ENCODE peak calls at places on chromosomes 5 and 9, in nine cellular contexts. W is non-pigmented ciliary epithelial cell; K is HEK293T; J is colonic mucosa; P is foreskin fibroblast; Q is CD8-positive, alpha-beta T cell; V is T1000; H is dermis blood vessel endothelial cell; Z is stimulated activated CD8-positive, alpha-beta memory T cell treated with anti-CD3 and anti-CD28 coated beads, Interleukin-15, amount 100 ng/mL, for 1 hour. B is an unnamed sample.

GRCh38 chr9:4238522-4238921 is 61.3 kb downstream of the GLIS3 start:
- DNase-seq in J (no peak), V (no peak), H (peak; percentile 30), Z (no peak), P (peak; percentile 80), K (no peak), Q (no peak), W (no peak), B (no peak)

GRCh38 chr9:75027187-75028107 is 646 bp downstream of the CARNMT1 start:
- DNase-seq in P (peak; percentile 37), W (no peak), Z (peak; percentile 24), J (peak; percentile 74), K (peak; percentile 40), H (peak; percentile 54), V (no peak), Q (peak; percentile 69), B (peak; percentile 57)

GRCh38 chr5:62093981-62094380 is 212.0 kb upstream of the KIF2A start:
- DNase-seq in W (peak; percentile 13), V (no peak), H (peak; percentile 43), K (peak; percentile 67), J (peak; percentile 20), Q (no peak), P (no peak), Z (no peak), B (peak; percentile 43)

GRCh38 chr9:86843182-86843581 is 104.1 kb downstream of the GAS1 start:
- DNase-seq in K (no peak), H (no peak), J (no peak), P (no peak), V (no peak), Z (no peak), Q (no peak), W (no peak), B (peak; percentile 22)

GRCh38 chr5:52805614-52806013 is 17.9 kb downstream of the ITGA1 start:
- DNase-seq in Z (no peak), V (no peak), H (no peak), J (no peak), W (no peak), P (no peak), Q (no peak), K (no peak), B (no peak)

GRCh38 chr5:117131048-117131679 is 556.5 kb upstream of the SEMA6A start:
- DNase-seq in K (no peak), W (no peak), V (no peak), P (no peak), Q (no peak), J (no peak), H (no peak), Z (no peak), B (peak; percentile 91)

GRCh38 chr9:4837126-4837767 is 44.5 kb downstream of the RCL1 start:
- DNase-seq in Q (no peak), J (no peak), V (no peak), H (no peak), Z (no peak), P (no peak), K (no peak), W (no peak), B (no peak)

GRCh38 chr5:53243403-53243802 is 133.8 kb upstream of the MOCS2 start:
- DNase-seq in J (no peak), H (no peak), W (no peak), V (no peak), Z (no peak), Q (no peak), K (no peak), P (no peak), B (no peak)

GRCh38 chr9:33498387-33498786 is 24.7 kb upstream of the NOL6 start:
- DNase-seq in Q (no peak), P (no peak), H (peak; percentile 31), Z (no peak), K (no peak), J (no peak), V (no peak), W (no peak), B (peak; percentile 2)

GRCh38 chr9:15205632-15206243 is 101.3 kb downstream of the TTC39B start:
- DNase-seq in V (no peak), Q (no peak), H (peak; percentile 66), K (no peak), Z (no peak), W (no peak), J (no peak), P (peak; percentile 36), B (no peak)

GRCh38 chr5:142463880-142464279 is 139.1 kb upstream of the SPRY4 start:
- DNase-seq in K (no peak), Z (no peak), Q (no peak), W (no peak), V (no peak), J (no peak), P (no peak), H (no peak), B (no peak)

GRCh38 chr5:164958688-164959087 is 1453.3 kb downstream of the MAT2B start:
- DNase-seq in V (no peak), Z (no peak), Q (no peak), K (no peak), P (no peak), H (no peak), W (no peak), J (no peak), B (no peak)

GRCh38 chr5:133523921-133524320 is 88.4 kb downstream of the FSTL4 start:
- DNase-seq in Q (no peak), H (no peak), P (no peak), V (no peak), W (no peak), J (no peak), Z (no peak), K (no peak), B (no peak)

GRCh38 chr9:127862075-127863011 is 7.9 kb upstream of the ENG start:
- DNase-seq in V (no peak), Z (peak; percentile 24), H (peak; percentile 74), K (no peak), W (no peak), P (no peak), Q (peak; percentile 86), J (peak; percentile 68), B (no peak)

GRCh38 chr9:117917873-117918272 is 213.7 kb downstream of the TLR4 start:
- DNase-seq in J (no peak), K (no peak), W (no peak), Z (no peak), H (no peak), Q (no peak), P (no peak), V (no peak), B (no peak)